ENCODE peak calls at places on chromosomes 11 and 22, in six cellular contexts. H is Calu3, F is omental fat pad, P is dorsolateral prefrontal cortex, B is cardiac fibroblast, W is IMR-90. S is an unnamed sample.
A peak's percentile ranks its signal among the peaks of the same experiment; 100 is the strongest.

GRCh38 chr11:72805214-72805613 is 9.0 kb upstream of the ATG16L2 start:
- DNase-seq in B (no peak), F (no peak), H (no peak), W (no peak), P (no peak), S (no peak)

GRCh38 chr11:116162541-116163230 is 610.1 kb downstream of the BUD13 start:
- DNase-seq in H (no peak), P (no peak), B (no peak), W (no peak), F (no peak), S (no peak)

GRCh38 chr11:59960502-59961381 is 3.1 kb upstream of the OOSP4A start:
- DNase-seq in P (no peak), F (no peak), B (no peak), H (no peak), W (no peak), S (no peak)

GRCh38 chr11:70620510-70621184 is 222.3 kb downstream of the CTTN start:
- DNase-seq in P (no peak), B (no peak), W (no peak), F (no peak), H (no peak), S (no peak)

GRCh38 chr11:12411395-12411794 is 34.0 kb downstream of the PARVA start:
- DNase-seq in H (no peak), W (no peak), F (no peak), P (no peak), B (no peak), S (no peak)

GRCh38 chr11:59221438-59221837 is 8.7 kb upstream of the MPEG1 start:
- DNase-seq in H (no peak), B (peak; percentile 88), F (no peak), P (no peak), W (peak; percentile 95), S (no peak)

GRCh38 chr11:82842019-82842418 is 58.2 kb downstream of the PRCP start:
- DNase-seq in H (no peak), F (no peak), B (no peak), W (no peak), P (peak; percentile 73), S (no peak)

GRCh38 chr11:126007263-126007662 is 55.4 kb downstream of the CDON start:
- DNase-seq in P (no peak), F (no peak), H (peak; percentile 3), W (peak; percentile 35), B (peak; percentile 30), S (no peak)

GRCh38 chr22:48488611-48489456 is 1338.8 kb downstream of the BRD1 start:
- DNase-seq in H (no peak), P (peak; percentile 22), W (no peak), F (no peak), B (no peak), S (no peak)
- TF ChIP-seq CTCF in H (no peak), P (peak; percentile 24), W (no peak), F (no peak), B (no peak), S (no peak)

DNA sequence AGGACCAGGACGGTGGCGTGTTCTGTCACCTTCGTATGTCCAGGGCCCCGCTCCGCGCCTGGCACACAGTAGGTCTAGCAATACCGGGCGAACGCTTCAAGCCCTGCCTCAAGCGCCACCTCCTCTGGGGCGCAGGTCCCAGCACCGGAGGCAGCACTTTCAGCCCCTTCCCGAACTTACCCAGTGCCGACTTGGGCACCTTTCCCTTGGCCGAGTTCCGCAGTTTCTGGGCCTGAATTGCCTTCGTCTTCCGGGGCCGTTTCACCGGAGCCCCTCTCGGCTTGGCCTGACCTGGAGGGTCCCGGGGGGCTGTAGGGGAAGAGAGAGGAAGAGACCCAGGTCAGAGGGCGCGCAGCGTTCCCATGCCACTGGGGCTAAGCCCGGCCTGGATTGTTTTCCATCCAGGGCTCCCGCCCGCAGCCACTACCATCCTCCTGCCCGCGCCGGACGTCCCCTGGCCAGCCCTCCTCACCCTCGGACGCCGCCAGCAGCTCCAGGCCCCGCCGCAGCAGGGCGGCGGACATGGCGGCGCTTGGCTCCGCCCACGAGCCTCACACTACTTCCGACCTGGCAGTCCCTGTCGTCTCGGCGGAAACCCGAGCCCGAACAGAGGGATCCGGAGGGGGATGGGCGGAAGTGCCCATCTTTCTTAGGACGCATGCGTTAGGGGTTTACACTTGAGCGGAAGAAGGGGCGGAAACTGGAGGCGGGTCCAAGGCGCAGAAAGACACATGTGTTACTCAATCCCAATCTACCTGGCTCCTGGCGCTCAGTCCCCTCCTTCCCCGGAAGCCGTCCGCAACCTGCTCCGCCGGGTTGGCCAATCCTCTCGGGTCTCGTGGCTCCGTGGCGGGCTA is at the start of gene RPS19BP1:
- DNase-seq in P (peak; percentile 98), H (peak; percentile 99), B (peak; percentile 99), F (peak; percentile 97), W (peak; percentile 99), S (peak; percentile 96)
- TF ChIP-seq CTCF in P (peak; percentile 40), H (no peak), B (no peak), F (no peak), W (no peak), S (no peak)

GRCh38 chr11:567629-568258 is 7.0 kb downstream of the RASSF7 start:
- DNase-seq in B (no peak), F (no peak), W (no peak), H (no peak), P (no peak), S (no peak)

GRCh38 chr11:565921-566509 is 5.2 kb downstream of the RASSF7 start:
- DNase-seq in H (no peak), P (no peak), B (no peak), F (no peak), W (no peak), S (no peak)

GRCh38 chr11:567036-567628 is 6.4 kb downstream of the RASSF7 start:
- DNase-seq in P (no peak), F (no peak), H (no peak), B (no peak), W (no peak), S (no peak)

GRCh38 chr11:569273-569885 is 6.9 kb upstream of the PHRF1 start:
- DNase-seq in F (no peak), P (no peak), H (no peak), B (no peak), W (no peak), S (no peak)

GRCh38 chr11:568306-569259 is 7.7 kb upstream of the PHRF1 start:
- DNase-seq in H (peak; percentile 97), P (peak; percentile 86), B (peak; percentile 88), W (peak; percentile 89), F (peak; percentile 51), S (peak; percentile 94)
- TF ChIP-seq CTCF in H (no peak), P (no peak), B (no peak), W (no peak), F (no peak), S (no peak)

GRCh38 chr11:64644348-64645242 is 53.6 kb downstream of the SLC22A12 start:
- DNase-seq in W (no peak), B (no peak), P (no peak), H (no peak), F (no peak), S (no peak)
- TF ChIP-seq CTCF in W (no peak), B (no peak), P (no peak), H (no peak), F (no peak), S (peak; percentile 13)

S was measured in mesothelial cell of epicardium.